ENCODE peak calls at places on chromosome 13, in ten cellular contexts. One of them, this sample, is unnamed.

GRCh38 chr13:110421696-110422395 is 114.8 kb downstream of the COL4A2 start:
- DNase-seq in AG10803: peak
- DNase-seq in GF-D8: peak
- DNase-seq in NCI-H1436: no peak
- DNase-seq in RWPE1: no peak
- DNase-seq in stimulated activated CD4-positive, alpha-beta T cell treated with anti-CD3 and anti-CD28 coated beads, Interleukin-4, amount 100 ng/mL, for 24 hours: no peak
- DNase-seq in Caki2: no peak
- DNase-seq in CD4-positive, alpha-beta memory T cell: peak
- DNase-seq in chondrocyte: no peak
- DNase-seq in progenitor cell of endocrine pancreas: no peak
- DNase-seq in this sample: no peak

GRCh38 chr13:110232756-110233155 is 74.2 kb downstream of the COL4A1 start:
- DNase-seq in CD4-positive, alpha-beta memory T cell: no peak
- DNase-seq in chondrocyte: no peak
- DNase-seq in RWPE1: no peak
- DNase-seq in AG10803: peak
- DNase-seq in NCI-H1436: no peak
- DNase-seq in Caki2: no peak
- DNase-seq in stimulated activated CD4-positive, alpha-beta T cell treated with anti-CD3 and anti-CD28 coated beads, Interleukin-4, amount 100 ng/mL, for 24 hours: no peak
- DNase-seq in progenitor cell of endocrine pancreas: no peak
- DNase-seq in GF-D8: no peak
- DNase-seq in this sample: no peak

GRCh38 chr13:93751117-93751516 is 524.5 kb downstream of the GPC6 start:
- DNase-seq in progenitor cell of endocrine pancreas: no peak
- DNase-seq in AG10803: no peak
- DNase-seq in Caki2: no peak
- DNase-seq in chondrocyte: no peak
- DNase-seq in NCI-H1436: no peak
- DNase-seq in CD4-positive, alpha-beta memory T cell: no peak
- DNase-seq in GF-D8: no peak
- DNase-seq in RWPE1: no peak
- DNase-seq in stimulated activated CD4-positive, alpha-beta T cell treated with anti-CD3 and anti-CD28 coated beads, Interleukin-4, amount 100 ng/mL, for 24 hours: no peak
- DNase-seq in this sample: no peak

GRCh38 chr13:60755380-60756163 is 358.6 kb downstream of the TDRD3 start:
- DNase-seq in GF-D8: no peak
- DNase-seq in stimulated activated CD4-positive, alpha-beta T cell treated with anti-CD3 and anti-CD28 coated beads, Interleukin-4, amount 100 ng/mL, for 24 hours: no peak
- DNase-seq in Caki2: no peak
- DNase-seq in NCI-H1436: no peak
- DNase-seq in progenitor cell of endocrine pancreas: no peak
- DNase-seq in RWPE1: no peak
- DNase-seq in chondrocyte: no peak
- DNase-seq in AG10803: no peak
- DNase-seq in CD4-positive, alpha-beta memory T cell: no peak
- DNase-seq in this sample: no peak

GRCh38 chr13:40230833-40231266 is 435.6 kb downstream of the FOXO1 start:
- DNase-seq in GF-D8: no peak
- DNase-seq in progenitor cell of endocrine pancreas: no peak
- DNase-seq in AG10803: no peak
- DNase-seq in Caki2: peak
- DNase-seq in stimulated activated CD4-positive, alpha-beta T cell treated with anti-CD3 and anti-CD28 coated beads, Interleukin-4, amount 100 ng/mL, for 24 hours: no peak
- DNase-seq in RWPE1: no peak
- DNase-seq in CD4-positive, alpha-beta memory T cell: no peak
- DNase-seq in chondrocyte: no peak
- DNase-seq in NCI-H1436: no peak
- DNase-seq in this sample: no peak

GRCh38 chr13:108463365-108463764 is 166.0 kb upstream of the MYO16 start:
- DNase-seq in chondrocyte: no peak
- DNase-seq in stimulated activated CD4-positive, alpha-beta T cell treated with anti-CD3 and anti-CD28 coated beads, Interleukin-4, amount 100 ng/mL, for 24 hours: no peak
- DNase-seq in NCI-H1436: no peak
- DNase-seq in RWPE1: peak
- DNase-seq in progenitor cell of endocrine pancreas: no peak
- DNase-seq in AG10803: peak
- DNase-seq in GF-D8: no peak
- DNase-seq in CD4-positive, alpha-beta memory T cell: peak
- DNase-seq in Caki2: peak
- DNase-seq in this sample: peak

GRCh38 chr13:85806553-85807175 is 7.4 kb upstream of the SLITRK6 start:
- DNase-seq in CD4-positive, alpha-beta memory T cell: peak
- DNase-seq in stimulated activated CD4-positive, alpha-beta T cell treated with anti-CD3 and anti-CD28 coated beads, Interleukin-4, amount 100 ng/mL, for 24 hours: no peak
- DNase-seq in progenitor cell of endocrine pancreas: no peak
- DNase-seq in AG10803: peak
- DNase-seq in Caki2: peak
- DNase-seq in GF-D8: no peak
- DNase-seq in NCI-H1436: peak
- DNase-seq in chondrocyte: no peak
- DNase-seq in RWPE1: peak
- DNase-seq in this sample: no peak

GRCh38 chr13:114304346-114305034 is 9.8 kb upstream of the CHAMP1 start:
- DNase-seq in RWPE1: no peak
- DNase-seq in Caki2: no peak
- DNase-seq in progenitor cell of endocrine pancreas: no peak
- DNase-seq in NCI-H1436: no peak
- DNase-seq in stimulated activated CD4-positive, alpha-beta T cell treated with anti-CD3 and anti-CD28 coated beads, Interleukin-4, amount 100 ng/mL, for 24 hours: no peak
- DNase-seq in AG10803: no peak
- DNase-seq in CD4-positive, alpha-beta memory T cell: no peak
- DNase-seq in GF-D8: no peak
- DNase-seq in chondrocyte: no peak
- DNase-seq in this sample: no peak

GRCh38 chr13:48819376-48819775 is 156.3 kb upstream of the FNDC3A start:
- DNase-seq in CD4-positive, alpha-beta memory T cell: no peak
- DNase-seq in NCI-H1436: no peak
- DNase-seq in GF-D8: no peak
- DNase-seq in chondrocyte: no peak
- DNase-seq in Caki2: no peak
- DNase-seq in stimulated activated CD4-positive, alpha-beta T cell treated with anti-CD3 and anti-CD28 coated beads, Interleukin-4, amount 100 ng/mL, for 24 hours: no peak
- DNase-seq in RWPE1: no peak
- DNase-seq in AG10803: peak
- DNase-seq in progenitor cell of endocrine pancreas: no peak
- DNase-seq in this sample: no peak

GRCh38 chr13:28494861-28495585 is at the start of gene FLT1:
- DNase-seq in stimulated activated CD4-positive, alpha-beta T cell treated with anti-CD3 and anti-CD28 coated beads, Interleukin-4, amount 100 ng/mL, for 24 hours: peak
- DNase-seq in GF-D8: no peak
- DNase-seq in AG10803: no peak
- DNase-seq in chondrocyte: no peak
- DNase-seq in NCI-H1436: no peak
- DNase-seq in progenitor cell of endocrine pancreas: peak
- DNase-seq in Caki2: no peak
- DNase-seq in RWPE1: no peak
- DNase-seq in CD4-positive, alpha-beta memory T cell: peak
- DNase-seq in this sample: no peak

GRCh38 chr13:82634946-82635345 is 1247.3 kb downstream of the SLITRK1 start:
- DNase-seq in RWPE1: no peak
- DNase-seq in stimulated activated CD4-positive, alpha-beta T cell treated with anti-CD3 and anti-CD28 coated beads, Interleukin-4, amount 100 ng/mL, for 24 hours: no peak
- DNase-seq in Caki2: no peak
- DNase-seq in CD4-positive, alpha-beta memory T cell: no peak
- DNase-seq in GF-D8: no peak
- DNase-seq in chondrocyte: no peak
- DNase-seq in AG10803: no peak
- DNase-seq in NCI-H1436: no peak
- DNase-seq in progenitor cell of endocrine pancreas: no peak
- DNase-seq in this sample: no peak

GRCh38 chr13:106151056-106151699 is 384.3 kb downstream of the EFNB2 start:
- DNase-seq in GF-D8: no peak
- DNase-seq in RWPE1: peak
- DNase-seq in CD4-positive, alpha-beta memory T cell: no peak
- DNase-seq in AG10803: peak
- DNase-seq in NCI-H1436: no peak
- DNase-seq in stimulated activated CD4-positive, alpha-beta T cell treated with anti-CD3 and anti-CD28 coated beads, Interleukin-4, amount 100 ng/mL, for 24 hours: no peak
- DNase-seq in progenitor cell of endocrine pancreas: no peak
- DNase-seq in Caki2: peak
- DNase-seq in chondrocyte: no peak
- DNase-seq in this sample: no peak

GRCh38 chr13:98874029-98874397 is 103.9 kb downstream of the DOCK9 start:
- DNase-seq in stimulated activated CD4-positive, alpha-beta T cell treated with anti-CD3 and anti-CD28 coated beads, Interleukin-4, amount 100 ng/mL, for 24 hours: no peak
- DNase-seq in Caki2: no peak
- DNase-seq in progenitor cell of endocrine pancreas: no peak
- DNase-seq in AG10803: no peak
- DNase-seq in GF-D8: no peak
- DNase-seq in CD4-positive, alpha-beta memory T cell: no peak
- DNase-seq in chondrocyte: no peak
- DNase-seq in RWPE1: no peak
- DNase-seq in NCI-H1436: no peak
- DNase-seq in this sample: no peak

GRCh38 chr13:20714563-20715339 is 11.3 kb downstream of the IL17D start:
- DNase-seq in stimulated activated CD4-positive, alpha-beta T cell treated with anti-CD3 and anti-CD28 coated beads, Interleukin-4, amount 100 ng/mL, for 24 hours: no peak
- DNase-seq in Caki2: no peak
- DNase-seq in RWPE1: no peak
- DNase-seq in GF-D8: no peak
- DNase-seq in NCI-H1436: no peak
- DNase-seq in progenitor cell of endocrine pancreas: no peak
- DNase-seq in CD4-positive, alpha-beta memory T cell: no peak
- DNase-seq in AG10803: peak
- DNase-seq in chondrocyte: no peak
- DNase-seq in this sample: no peak

GRCh38 chr13:45238945-45239795 is 38.3 kb upstream of the KCTD4 start:
- DNase-seq in NCI-H1436: no peak
- DNase-seq in RWPE1: peak
- DNase-seq in chondrocyte: no peak
- DNase-seq in GF-D8: no peak
- DNase-seq in CD4-positive, alpha-beta memory T cell: no peak
- DNase-seq in AG10803: peak
- DNase-seq in stimulated activated CD4-positive, alpha-beta T cell treated with anti-CD3 and anti-CD28 coated beads, Interleukin-4, amount 100 ng/mL, for 24 hours: no peak
- DNase-seq in Caki2: no peak
- DNase-seq in progenitor cell of endocrine pancreas: no peak
- DNase-seq in this sample: no peak

GRCh38 chr13:39038569-39038898 is 278 bp downstream of the NHLRC3 start:
- DNase-seq in chondrocyte: no peak
- DNase-seq in RWPE1: no peak
- DNase-seq in CD4-positive, alpha-beta memory T cell: peak
- DNase-seq in progenitor cell of endocrine pancreas: no peak
- DNase-seq in stimulated activated CD4-positive, alpha-beta T cell treated with anti-CD3 and anti-CD28 coated beads, Interleukin-4, amount 100 ng/mL, for 24 hours: peak
- DNase-seq in Caki2: no peak
- DNase-seq in AG10803: peak
- DNase-seq in NCI-H1436: no peak
- DNase-seq in GF-D8: peak
- DNase-seq in this sample: no peak

GRCh38 chr13:75222031-75222430 is 259.9 kb downstream of the TBC1D4 start:
- DNase-seq in GF-D8: no peak
- DNase-seq in chondrocyte: no peak
- DNase-seq in RWPE1: no peak
- DNase-seq in AG10803: peak
- DNase-seq in NCI-H1436: no peak
- DNase-seq in Caki2: no peak
- DNase-seq in stimulated activated CD4-positive, alpha-beta T cell treated with anti-CD3 and anti-CD28 coated beads, Interleukin-4, amount 100 ng/mL, for 24 hours: no peak
- DNase-seq in progenitor cell of endocrine pancreas: no peak
- DNase-seq in CD4-positive, alpha-beta memory T cell: no peak
- DNase-seq in this sample: no peak

GRCh38 chr13:78341032-78341431 is 262.3 kb downstream of the POU4F1 start:
- DNase-seq in AG10803: no peak
- DNase-seq in CD4-positive, alpha-beta memory T cell: no peak
- DNase-seq in GF-D8: no peak
- DNase-seq in Caki2: no peak
- DNase-seq in RWPE1: no peak
- DNase-seq in NCI-H1436: no peak
- DNase-seq in stimulated activated CD4-positive, alpha-beta T cell treated with anti-CD3 and anti-CD28 coated beads, Interleukin-4, amount 100 ng/mL, for 24 hours: no peak
- DNase-seq in chondrocyte: no peak
- DNase-seq in progenitor cell of endocrine pancreas: no peak
- DNase-seq in this sample: no peak

GRCh38 chr13:98343461-98343860 is 166.4 kb upstream of the RNF113B start:
- DNase-seq in stimulated activated CD4-positive, alpha-beta T cell treated with anti-CD3 and anti-CD28 coated beads, Interleukin-4, amount 100 ng/mL, for 24 hours: no peak
- DNase-seq in RWPE1: no peak
- DNase-seq in chondrocyte: no peak
- DNase-seq in NCI-H1436: no peak
- DNase-seq in CD4-positive, alpha-beta memory T cell: no peak
- DNase-seq in progenitor cell of endocrine pancreas: no peak
- DNase-seq in GF-D8: no peak
- DNase-seq in AG10803: no peak
- DNase-seq in Caki2: no peak
- DNase-seq in this sample: no peak

GRCh38 chr13:26377038-26377437 is 123.1 kb downstream of the CDK8 start:
- DNase-seq in RWPE1: peak
- DNase-seq in stimulated activated CD4-positive, alpha-beta T cell treated with anti-CD3 and anti-CD28 coated beads, Interleukin-4, amount 100 ng/mL, for 24 hours: no peak
- DNase-seq in GF-D8: no peak
- DNase-seq in AG10803: peak
- DNase-seq in NCI-H1436: no peak
- DNase-seq in CD4-positive, alpha-beta memory T cell: no peak
- DNase-seq in chondrocyte: no peak
- DNase-seq in Caki2: no peak
- DNase-seq in progenitor cell of endocrine pancreas: no peak
- DNase-seq in this sample: no peak

This sample was measured in GM12878.